ENCODE peak calls at places on chromosomes 4 and X, in six cellular contexts. V, E, L, K, H and Y are unnamed samples.

GRCh38 chrX:103343105-103343504 is 13.1 kb downstream of the TCEAL7 start:
- DNase-seq in V (peak; percentile 37), E (peak; percentile 24), L (no peak), K (peak; percentile 33), H (peak; percentile 66), Y (peak; percentile 71)

GRCh38 chr4:185004562-185005208 is 13.6 kb upstream of the HELT start:
- DNase-seq in V (no peak), E (no peak), L (no peak), K (no peak), H (no peak), Y (no peak)

GRCh38 chr4:136644279-136644678 is 888.0 kb downstream of the PCDH18 start:
- DNase-seq in V (no peak), E (no peak), L (no peak), K (no peak), H (no peak), Y (no peak)

GRCh38 chr4:51825341-51825740 is 17.6 kb upstream of the DCUN1D4 start:
- DNase-seq in V (no peak), E (no peak), L (no peak), K (no peak), H (no peak), Y (no peak)

GRCh38 chrX:136780738-136781137 is at the start of gene ARHGEF6:
- DNase-seq in V (no peak), E (peak; percentile 85), L (no peak), K (peak; percentile 40), H (no peak), Y (peak; percentile 57)

GRCh38 chr4:73944061-73944875 is 37.6 kb downstream of the PF4 start:
- DNase-seq in V (no peak), E (no peak), L (peak; percentile 38), K (no peak), H (peak; percentile 56), Y (no peak)

GRCh38 chrX:56794831-56795230 is 65.8 kb downstream of the NBDY start:
- DNase-seq in V (no peak), E (no peak), L (no peak), K (no peak), H (no peak), Y (no peak)

GRCh38 chrX:84240848-84241565 is 53.0 kb upstream of the RPS6KA6 start:
- DNase-seq in V (no peak), E (no peak), L (no peak), K (no peak), H (no peak), Y (no peak)

GRCh38 chr4:67566335-67566734 is 7.8 kb downstream of the STAP1 start:
- DNase-seq in V (no peak), E (no peak), L (no peak), K (no peak), H (no peak), Y (no peak)

GRCh38 chr4:181855307-181855706 is 387.9 kb upstream of the TENM3 start:
- DNase-seq in V (no peak), E (no peak), L (no peak), K (no peak), H (no peak), Y (no peak)

GRCh38 chrX:46913710-46914109 is 1.5 kb downstream of the JADE3 start:
- DNase-seq in V (peak; percentile 48), E (peak; percentile 53), L (peak; percentile 4), K (no peak), H (peak; percentile 51), Y (no peak)

GRCh38 chr4:103996059-103996458 is 276.3 kb upstream of the TACR3 start:
- DNase-seq in V (no peak), E (no peak), L (no peak), K (no peak), H (peak; percentile 1), Y (no peak)

GRCh38 chr4:3524920-3525319 is 7.3 kb downstream of the LRPAP1 start:
- DNase-seq in V (no peak), E (no peak), L (no peak), K (no peak), H (no peak), Y (no peak)

GRCh38 chrX:150366951-150367545 is 3.9 kb downstream of the MAMLD1 start:
- DNase-seq in V (no peak), E (no peak), L (no peak), K (no peak), H (peak; percentile 57), Y (peak; percentile 20)

GRCh38 chr4:911221-911751 is 20.8 kb downstream of the GAK start:
- DNase-seq in V (no peak), E (no peak), L (no peak), K (no peak), H (no peak), Y (no peak)

GRCh38 chrX:132940727-132941162 is 17.7 kb downstream of the HS6ST2 start:
- DNase-seq in V (peak; percentile 97), E (no peak), L (no peak), K (no peak), H (no peak), Y (no peak)

GRCh38 chr4:153267013-153267412 is 62.8 kb downstream of the TRIM2 start:
- DNase-seq in V (no peak), E (no peak), L (no peak), K (no peak), H (peak; percentile 61), Y (no peak)

GRCh38 chr4:183118585-183118984 is 19.5 kb downstream of the WWC2 start:
- DNase-seq in V (peak; percentile 86), E (no peak), L (no peak), K (no peak), H (peak; percentile 81), Y (no peak)

GRCh38 chr4:94905511-94905910 is 147.8 kb downstream of the BMPR1B start:
- DNase-seq in V (no peak), E (no peak), L (no peak), K (no peak), H (no peak), Y (no peak)

GRCh38 chr4:16439003-16439402 is 212.7 kb upstream of the TAPT1 start:
- DNase-seq in V (no peak), E (no peak), L (no peak), K (no peak), H (no peak), Y (no peak)

GRCh38 chrX:72216973-72217372 is 21.9 kb downstream of the ERCC6L start:
- DNase-seq in V (no peak), E (no peak), L (no peak), K (no peak), H (no peak), Y (no peak)

GRCh38 chr4:88981571-88981970 is 75.4 kb downstream of the FAM13A start:
- DNase-seq in V (no peak), E (no peak), L (no peak), K (no peak), H (peak; percentile 47), Y (no peak)

GRCh38 chr4:158873795-158874359 is 105.1 kb downstream of the FNIP2 start:
- DNase-seq in V (peak; percentile 98), E (no peak), L (no peak), K (no peak), H (peak; percentile 55), Y (peak; percentile 29)

GRCh38 chr4:169988252-169988651 is 37.9 kb downstream of the MFAP3L start:
- DNase-seq in V (no peak), E (no peak), L (no peak), K (no peak), H (no peak), Y (no peak)

GRCh38 chrX:11998944-11999343 is 139.3 kb upstream of the FRMPD4 start:
- DNase-seq in V (no peak), E (no peak), L (no peak), K (no peak), H (no peak), Y (no peak)

GRCh38 chrX:53156207-53156596 is 62.3 kb downstream of the KANTR start:
- DNase-seq in V (no peak), E (no peak), L (no peak), K (no peak), H (no peak), Y (no peak)

DNA sequence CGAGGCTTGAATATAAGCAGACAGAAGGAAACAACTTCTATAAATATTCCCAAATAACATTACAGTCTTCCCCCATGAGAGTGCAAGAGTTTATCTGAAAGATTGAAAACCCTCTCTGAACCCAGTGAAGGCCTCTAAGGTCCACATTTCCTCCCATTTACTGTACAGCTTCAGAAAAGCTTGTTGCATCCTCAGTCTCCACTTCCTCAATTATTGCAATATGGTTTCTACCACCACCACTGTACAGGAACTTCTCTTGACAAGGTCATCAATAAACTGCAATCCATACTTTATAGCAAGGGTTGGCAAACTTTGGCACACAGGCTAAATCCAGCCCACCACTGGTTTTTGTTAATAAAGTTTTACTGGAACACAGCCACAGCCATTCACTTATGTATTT is 239.0 kb downstream of the THOC2 start:
- DNase-seq in V (no peak), E (peak; percentile 2), L (no peak), K (no peak), H (no peak), Y (no peak)
- TF ChIP-seq CTCF in V (no peak), E (no peak), L (no peak), K (no peak), H (no peak), Y (no peak)

GRCh38 chr4:174564529-174564928 is 42.2 kb upstream of the HPGD start:
- DNase-seq in V (no peak), E (no peak), L (no peak), K (no peak), H (no peak), Y (no peak)
- TF ChIP-seq CTCF in V (no peak), E (no peak), L (no peak), K (no peak), H (no peak), Y (no peak)

GRCh38 chr4:39133623-39134022 is 48.7 kb upstream of the WDR19 start:
- DNase-seq in V (no peak), E (no peak), L (no peak), K (no peak), H (no peak), Y (no peak)

GRCh38 chr4:39134674-39135073 is 47.7 kb upstream of the WDR19 start:
- DNase-seq in V (no peak), E (no peak), L (no peak), K (no peak), H (no peak), Y (no peak)
- TF ChIP-seq CTCF in V (no peak), E (no peak), L (no peak), K (no peak), H (no peak), Y (no peak)

GRCh38 chrX:110853610-110854009 is 58.0 kb upstream of the CHRDL1 start:
- DNase-seq in V (no peak), E (peak; percentile 24), L (peak; percentile 12), K (no peak), H (peak; percentile 9), Y (peak; percentile 1)
- TF ChIP-seq CTCF in V (peak; percentile 69), E (peak; percentile 16), L (no peak), K (no peak), H (peak; percentile 10), Y (no peak)